ENCODE peak calls at places on chromosome 19, in nine cellular contexts. B is heart left ventricle, V is stomach, S is foreskin fibroblast, O is colonic mucosa, T is A673, A is HepG2, R is lower lobe of right lung, Q is GM20000. X is an unnamed sample.

GRCh38 chr19:1837625-1838105 is 10.6 kb downstream of the REXO1 start:
- DNase-seq in B (no peak), V (peak; percentile 48), S (no peak), O (peak; percentile 71), T (peak; percentile 60), A (peak; percentile 40), R (no peak), Q (peak; percentile 88), X (no peak)

GRCh38 chr19:38251564-38252051 is 4.6 kb downstream of the PPP1R14A start:
- DNase-seq in B (peak; percentile 86), V (no peak), S (no peak), O (no peak), T (no peak), A (no peak), R (no peak), Q (no peak), X (no peak)

GRCh38 chr19:12481781-12482504 is 2.7 kb downstream of the ZNF709 start:
- DNase-seq in B (no peak), V (no peak), S (no peak), O (no peak), T (no peak), A (peak; percentile 38), R (no peak), Q (no peak), X (no peak)

GRCh38 chr19:15640294-15640903 is at the start of gene CYP4F3:
- DNase-seq in B (peak; percentile 78), V (peak; percentile 91), S (no peak), O (peak; percentile 98), T (peak; percentile 64), A (peak; percentile 81), R (peak; percentile 80), Q (no peak), X (no peak)

GRCh38 chr19:52689804-52690394 is 44.9 kb downstream of the ZNF611 start:
- DNase-seq in B (peak; percentile 69), V (peak; percentile 28), S (peak; percentile 7), O (peak; percentile 58), T (no peak), A (no peak), R (peak; percentile 66), Q (no peak), X (no peak)

GRCh38 chr19:13120817-13121216 is 2.8 kb downstream of the NACC1 start:
- DNase-seq in B (no peak), V (no peak), S (no peak), O (no peak), T (peak; percentile 92), A (no peak), R (no peak), Q (no peak), X (no peak)

GRCh38 chr19:16078759-16079707 is 2.7 kb downstream of the TPM4 start:
- DNase-seq in B (no peak), V (peak; percentile 70), S (peak; percentile 93), O (peak; percentile 80), T (peak; percentile 96), A (peak; percentile 79), R (peak; percentile 66), Q (peak; percentile 82), X (peak; percentile 82)

GRCh38 chr19:29690842-29691241 is 24.2 kb downstream of the C19orf12 start:
- DNase-seq in B (no peak), V (no peak), S (no peak), O (no peak), T (peak; percentile 43), A (peak; percentile 67), R (no peak), Q (peak; percentile 65), X (no peak)

GRCh38 chr19:990119-990571 is 6.0 kb downstream of the WDR18 start:
- DNase-seq in B (no peak), V (no peak), S (no peak), O (no peak), T (no peak), A (no peak), R (no peak), Q (no peak), X (no peak)

GRCh38 chr19:35455616-35456201 is 7.7 kb downstream of the FFAR2 start:
- DNase-seq in B (no peak), V (no peak), S (no peak), O (no peak), T (no peak), A (peak; percentile 21), R (no peak), Q (no peak), X (no peak)

GRCh38 chr19:8536282-8536681 is 22.3 kb upstream of the ZNF414 start:
- DNase-seq in B (no peak), V (no peak), S (no peak), O (no peak), T (no peak), A (no peak), R (no peak), Q (no peak), X (no peak)

GRCh38 chr19:53957448-53958167 is 5.1 kb upstream of the CACNG8 start:
- DNase-seq in B (no peak), V (no peak), S (no peak), O (no peak), T (no peak), A (no peak), R (no peak), Q (no peak), X (no peak)

GRCh38 chr19:16371540-16371986 is 46.9 kb downstream of the KLF2 start:
- DNase-seq in B (peak; percentile 88), V (peak; percentile 85), S (no peak), O (peak; percentile 85), T (no peak), A (no peak), R (peak; percentile 88), Q (peak; percentile 76), X (no peak)

GRCh38 chr19:15379996-15380647 is 535 bp upstream of the AKAP8 start:
- DNase-seq in B (no peak), V (peak; percentile 56), S (peak; percentile 40), O (peak; percentile 69), T (no peak), A (peak; percentile 48), R (no peak), Q (peak; percentile 65), X (no peak)

GRCh38 chr19:15022752-15023151 is 26.5 kb upstream of the CASP14 start:
- DNase-seq in B (no peak), V (no peak), S (no peak), O (no peak), T (no peak), A (no peak), R (no peak), Q (no peak), X (no peak)

GRCh38 chr19:45601115-45601514 is 897 bp downstream of the GPR4 start:
- DNase-seq in B (no peak), V (no peak), S (no peak), O (no peak), T (no peak), A (no peak), R (no peak), Q (peak; percentile 23), X (no peak)

GRCh38 chr19:916645-917322 is 349 bp upstream of the KISS1R start:
- DNase-seq in B (no peak), V (no peak), S (no peak), O (no peak), T (no peak), A (peak; percentile 56), R (no peak), Q (no peak), X (no peak)

GRCh38 chr19:55550321-55550650 is 4.9 kb upstream of the SBK3 start:
- DNase-seq in B (no peak), V (no peak), S (no peak), O (no peak), T (no peak), A (no peak), R (no peak), Q (no peak), X (no peak)

GRCh38 chr19:34241513-34242337 is 12.6 kb upstream of the GARRE1 start:
- DNase-seq in B (no peak), V (peak; percentile 64), S (no peak), O (peak; percentile 65), T (no peak), A (peak; percentile 53), R (peak; percentile 83), Q (no peak), X (no peak)

GRCh38 chr19:4712771-4713170 is 10.9 kb downstream of the DPP9 start:
- DNase-seq in B (no peak), V (no peak), S (no peak), O (no peak), T (no peak), A (no peak), R (no peak), Q (no peak), X (no peak)
- TF ChIP-seq CTCF in B (no peak), V (no peak), S (no peak), O (no peak), T (no peak), A (peak; percentile 34), R (no peak), Q (no peak), X (no peak)

DNA sequence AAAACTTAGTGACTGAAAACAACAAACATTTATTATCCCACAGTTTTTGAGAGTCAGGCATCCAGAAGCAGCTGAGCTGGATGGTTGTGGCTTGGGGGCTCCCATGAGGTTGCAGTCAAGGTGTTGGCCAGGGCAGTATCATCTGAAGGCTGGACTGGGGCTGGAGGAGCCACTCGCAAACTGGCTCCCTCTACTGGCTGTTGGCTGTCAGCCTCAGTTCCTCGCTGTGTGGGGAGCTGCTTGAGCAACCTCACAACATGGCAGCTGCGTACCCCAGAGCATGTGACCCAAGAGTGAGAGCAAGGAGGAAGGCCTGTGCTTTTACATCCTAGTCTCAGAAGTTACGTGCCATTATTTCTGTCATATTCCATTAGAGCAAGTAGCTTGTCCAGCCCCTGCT is 9.7 kb downstream of the YJU2 start:
- DNase-seq in B (no peak), V (no peak), S (no peak), O (no peak), T (peak; percentile 33), A (no peak), R (no peak), Q (no peak), X (no peak)
- TF ChIP-seq CTCF in B (no peak), V (no peak), S (no peak), O (no peak), T (peak; percentile 23), A (peak; percentile 39), R (no peak), Q (no peak), X (no peak)

GRCh38 chr19:47768604-47769003 is 9.9 kb upstream of the SELENOW start:
- DNase-seq in B (no peak), V (no peak), S (no peak), O (no peak), T (no peak), A (no peak), R (no peak), Q (no peak), X (no peak)
- TF ChIP-seq CTCF in B (no peak), V (no peak), S (no peak), O (no peak), T (no peak), A (peak; percentile 52), R (no peak), Q (no peak), X (no peak)

GRCh38 chr19:18522124-18522861 is 423 bp upstream of the ELL start:
- DNase-seq in B (peak; percentile 100), V (peak; percentile 100), S (peak; percentile 100), O (peak; percentile 100), T (peak; percentile 100), A (peak; percentile 99), R (peak; percentile 100), Q (peak; percentile 97), X (peak; percentile 93)
- TF ChIP-seq CTCF in B (no peak), V (no peak), S (no peak), O (no peak), T (no peak), A (peak; percentile 18), R (peak; percentile 36), Q (no peak), X (no peak)